ENCODE peak calls at places on chromosome 15, in four cellular contexts. One of them, this sample, is unnamed.

GRCh38 chr15:76006136-76006778 is 6.0 kb downstream of the NRG4 start:
- DNase-seq in H9: no peak
- DNase-seq in H1: no peak
- DNase-seq in mesenchymal stem cell: no peak
- DNase-seq in this sample: no peak

GRCh38 chr15:55494927-55495326 is 13.1 kb downstream of the DNAAF4 start:
- DNase-seq in H9: no peak
- DNase-seq in H1: no peak
- DNase-seq in mesenchymal stem cell: no peak
- DNase-seq in this sample: no peak

GRCh38 chr15:48352474-48353072 is 21.3 kb downstream of the DUT start:
- DNase-seq in H9: peak
- DNase-seq in H1: peak
- DNase-seq in mesenchymal stem cell: peak
- DNase-seq in this sample: peak

GRCh38 chr15:79944625-79945024 is 26.4 kb downstream of the BCL2A1 start:
- DNase-seq in H9: no peak
- DNase-seq in H1: no peak
- DNase-seq in mesenchymal stem cell: no peak
- DNase-seq in this sample: no peak

GRCh38 chr15:65804252-65804931 is 12.3 kb upstream of the DENND4A start:
- DNase-seq in H9: no peak
- DNase-seq in H1: no peak
- DNase-seq in mesenchymal stem cell: peak
- DNase-seq in this sample: no peak

GRCh38 chr15:95162967-95163531 is 931.7 kb downstream of the MCTP2 start:
- DNase-seq in H9: no peak
- DNase-seq in H1: no peak
- DNase-seq in mesenchymal stem cell: peak
- DNase-seq in this sample: no peak

GRCh38 chr15:61141497-61142125 is 87.5 kb downstream of the RORA start:
- DNase-seq in H9: peak
- DNase-seq in H1: no peak
- DNase-seq in mesenchymal stem cell: no peak
- DNase-seq in this sample: no peak

GRCh38 chr15:101244039-101244781 is 7.6 kb downstream of the CHSY1 start:
- DNase-seq in H9: no peak
- DNase-seq in H1: no peak
- DNase-seq in mesenchymal stem cell: no peak
- DNase-seq in this sample: no peak

GRCh38 chr15:95409924-95410323 is 920.6 kb upstream of the NR2F2 start:
- DNase-seq in H9: no peak
- DNase-seq in H1: no peak
- DNase-seq in mesenchymal stem cell: peak
- DNase-seq in this sample: no peak

GRCh38 chr15:39022532-39023305 is 458.1 kb upstream of the RASGRP1 start:
- DNase-seq in H9: no peak
- DNase-seq in H1: no peak
- DNase-seq in mesenchymal stem cell: no peak
- DNase-seq in this sample: no peak

GRCh38 chr15:70248116-70249025 is 150.7 kb upstream of the TLE3 start:
- DNase-seq in H9: peak
- DNase-seq in H1: no peak
- DNase-seq in mesenchymal stem cell: no peak
- DNase-seq in this sample: no peak

GRCh38 chr15:56994280-56994679 is 75.8 kb downstream of the TCF12 start:
- DNase-seq in H9: no peak
- DNase-seq in H1: no peak
- DNase-seq in mesenchymal stem cell: no peak
- DNase-seq in this sample: no peak

GRCh38 chr15:68578175-68578959 is 426 bp upstream of the CORO2B start:
- DNase-seq in H9: peak
- DNase-seq in H1: no peak
- DNase-seq in mesenchymal stem cell: peak
- DNase-seq in this sample: no peak

GRCh38 chr15:26890451-26890850 is 23.6 kb downstream of the GABRA5 start:
- DNase-seq in H9: no peak
- DNase-seq in H1: no peak
- DNase-seq in mesenchymal stem cell: no peak
- DNase-seq in this sample: no peak

GRCh38 chr15:76829939-76830338 is 75.2 kb downstream of the SCAPER start:
- DNase-seq in H9: no peak
- DNase-seq in H1: no peak
- DNase-seq in mesenchymal stem cell: no peak
- DNase-seq in this sample: no peak

GRCh38 chr15:67880651-67881182 is 40.9 kb upstream of the RNU6-1 start:
- DNase-seq in H9: no peak
- DNase-seq in H1: no peak
- DNase-seq in mesenchymal stem cell: no peak
- DNase-seq in this sample: no peak

GRCh38 chr15:58369261-58369699 is 62.5 kb upstream of the LIPC start:
- DNase-seq in H9: no peak
- DNase-seq in H1: no peak
- DNase-seq in mesenchymal stem cell: peak
- DNase-seq in this sample: no peak

GRCh38 chr15:44711089-44711355 is at the start of gene PATL2:
- DNase-seq in H9: no peak
- DNase-seq in H1: no peak
- DNase-seq in mesenchymal stem cell: no peak
- DNase-seq in this sample: no peak

GRCh38 chr15:85865070-85865684 is 70.5 kb upstream of the KLHL25 start:
- DNase-seq in H9: peak
- DNase-seq in H1: peak
- DNase-seq in mesenchymal stem cell: peak
- DNase-seq in this sample: peak

GRCh38 chr15:71278989-71279756 is 163.9 kb downstream of the THSD4 start:
- DNase-seq in H9: no peak
- DNase-seq in H1: no peak
- DNase-seq in mesenchymal stem cell: peak
- DNase-seq in this sample: no peak

GRCh38 chr15:60507596-60508424 is 28.9 kb upstream of the ICE2 start:
- DNase-seq in H9: peak
- DNase-seq in H1: no peak
- DNase-seq in mesenchymal stem cell: peak
- DNase-seq in this sample: peak

GRCh38 chr15:69290346-69291164 is 8.2 kb upstream of the PAQR5 start:
- DNase-seq in H9: no peak
- DNase-seq in H1: no peak
- DNase-seq in mesenchymal stem cell: no peak
- DNase-seq in this sample: no peak

GRCh38 chr15:42449770-42450433 is 41.0 kb downstream of the ZNF106 start:
- DNase-seq in H9: no peak
- DNase-seq in H1: no peak
- DNase-seq in mesenchymal stem cell: no peak
- DNase-seq in this sample: no peak

GRCh38 chr15:80890341-80890972 is 99.2 kb downstream of the MESD start:
- DNase-seq in H9: no peak
- DNase-seq in H1: no peak
- DNase-seq in mesenchymal stem cell: no peak
- DNase-seq in this sample: no peak

GRCh38 chr15:85313339-85313738 is 67.1 kb upstream of the AKAP13 start:
- DNase-seq in H9: no peak
- DNase-seq in H1: no peak
- DNase-seq in mesenchymal stem cell: no peak
- DNase-seq in this sample: no peak

GRCh38 chr15:28955686-28956421 is 70.1 kb downstream of the APBA2 start:
- DNase-seq in H9: no peak
- DNase-seq in H1: no peak
- DNase-seq in mesenchymal stem cell: peak
- DNase-seq in this sample: no peak

GRCh38 chr15:90561344-90562244 is 31.9 kb downstream of the CRTC3 start:
- DNase-seq in H9: no peak
- DNase-seq in H1: no peak
- DNase-seq in mesenchymal stem cell: peak
- DNase-seq in this sample: no peak
- H2BK12ac ChIP-seq in H9: no peak
- H2BK12ac ChIP-seq in H1: no peak
- H2BK12ac ChIP-seq in mesenchymal stem cell: no peak
- H2BK12ac ChIP-seq in this sample: no peak

DNA sequence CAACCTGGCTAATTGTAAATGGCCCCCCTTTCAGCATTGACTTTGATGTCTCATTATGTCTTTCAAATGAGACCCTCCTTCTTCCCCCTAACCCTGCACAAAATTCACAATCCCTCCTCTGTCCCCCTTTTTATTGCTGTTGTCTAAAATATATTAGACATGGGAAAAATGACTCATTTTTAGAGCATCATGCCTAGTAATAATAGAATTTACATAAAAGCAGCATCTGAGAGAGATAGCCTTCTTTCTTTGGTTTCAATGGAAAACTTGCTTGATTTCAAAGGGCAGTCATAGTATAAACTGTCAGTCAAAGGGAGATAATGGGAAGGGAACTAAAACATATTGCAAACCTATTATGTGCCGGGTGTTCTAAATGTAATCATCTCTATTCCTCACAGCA is 34.6 kb upstream of the GREM1 start:
- DNase-seq in H9: no peak
- DNase-seq in H1: no peak
- DNase-seq in mesenchymal stem cell: no peak
- DNase-seq in this sample: no peak
- H2BK15ac ChIP-seq in H9: no peak
- H2BK15ac ChIP-seq in H1: no peak
- H2BK15ac ChIP-seq in mesenchymal stem cell: no peak
- H2BK15ac ChIP-seq in this sample: no peak

DNA sequence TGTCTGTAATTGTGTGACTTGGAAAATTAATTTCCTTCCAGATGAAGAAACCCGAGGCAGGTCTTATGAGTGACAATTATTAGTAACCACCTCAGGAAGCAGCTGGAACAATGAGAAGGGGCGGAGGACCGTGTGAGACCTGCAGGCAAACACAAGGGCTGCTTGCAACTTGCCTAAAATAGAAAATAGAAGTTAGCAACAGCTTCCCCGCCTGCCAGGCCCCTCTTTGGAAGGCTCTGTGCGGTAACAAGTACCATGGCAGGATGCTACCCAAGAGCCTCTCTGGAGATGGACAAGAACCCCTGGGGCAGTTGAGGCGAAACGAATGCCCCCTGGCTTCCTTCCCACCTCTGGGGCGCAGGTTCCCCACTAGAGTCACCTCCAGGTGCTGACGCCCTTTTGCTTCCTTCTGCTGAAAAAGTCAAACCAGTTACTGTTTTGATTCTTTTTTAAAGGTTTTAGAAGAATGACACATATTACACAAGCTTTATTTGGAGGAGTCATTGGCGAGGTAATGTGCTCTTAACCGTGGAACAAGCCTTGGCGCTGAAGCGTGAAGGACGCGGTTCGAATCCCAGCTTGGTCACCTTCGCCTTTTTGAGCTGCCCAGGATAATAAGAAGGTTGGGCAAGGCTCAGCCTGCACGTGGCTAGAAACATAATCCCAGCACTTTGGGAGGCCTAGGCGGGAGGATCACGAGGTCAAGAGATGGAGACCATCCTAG is 47.0 kb upstream of the SYNM start:
- DNase-seq in H9: no peak
- DNase-seq in H1: no peak
- DNase-seq in mesenchymal stem cell: no peak
- DNase-seq in this sample: no peak
- H2BK12ac ChIP-seq in H9: no peak
- H2BK12ac ChIP-seq in H1: no peak
- H2BK12ac ChIP-seq in mesenchymal stem cell: no peak
- H2BK12ac ChIP-seq in this sample: no peak

GRCh38 chr15:74723754-74724334 is 1.5 kb downstream of the CYP1A1 start:
- DNase-seq in H9: peak
- DNase-seq in H1: no peak
- DNase-seq in mesenchymal stem cell: peak
- DNase-seq in this sample: peak
- H2BK15ac ChIP-seq in H9: no peak
- H2BK15ac ChIP-seq in H1: no peak
- H2BK15ac ChIP-seq in mesenchymal stem cell: no peak
- H2BK15ac ChIP-seq in this sample: no peak

DNA sequence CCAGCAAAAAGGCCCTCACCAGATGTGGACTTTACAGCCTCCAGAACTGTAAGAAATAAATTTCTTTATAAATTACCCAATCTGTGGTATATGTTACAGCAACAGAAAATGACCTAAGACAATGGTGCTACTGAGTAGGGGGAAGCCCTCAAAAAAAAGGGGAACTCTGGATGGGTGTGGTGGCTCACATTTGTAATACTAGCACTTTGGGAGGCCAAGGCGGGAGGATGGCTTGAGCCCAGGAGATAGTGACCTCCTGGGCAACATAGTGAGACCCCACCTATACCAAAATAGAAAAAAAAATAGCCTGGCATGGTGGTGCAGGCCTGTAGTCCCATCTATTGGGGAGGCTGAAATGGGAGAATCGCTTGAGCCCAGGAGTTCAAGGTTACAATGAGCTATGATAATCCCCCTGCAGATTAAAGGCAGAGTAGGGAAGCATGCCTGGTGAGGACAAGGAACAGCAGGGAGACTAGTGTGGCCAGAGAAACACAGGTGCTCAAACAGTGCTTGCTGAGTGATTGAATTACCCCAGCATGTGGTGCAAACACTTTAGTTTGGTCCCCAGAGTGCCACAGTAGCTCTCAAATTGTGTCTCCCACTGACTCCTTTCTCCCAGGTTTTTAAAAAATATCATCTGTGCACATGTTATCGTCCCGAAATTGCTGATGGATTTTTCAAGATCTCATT is 13.9 kb upstream of the USP3 start:
- DNase-seq in H9: no peak
- DNase-seq in H1: no peak
- DNase-seq in mesenchymal stem cell: no peak
- DNase-seq in this sample: no peak
- H2BK12ac ChIP-seq in H9: no peak
- H2BK12ac ChIP-seq in H1: no peak
- H2BK12ac ChIP-seq in mesenchymal stem cell: no peak
- H2BK12ac ChIP-seq in this sample: no peak

This sample was measured in neuronal stem cell.